ENCODE peak calls at places on chromosome 2, in eight cellular contexts. One of them, this sample, is unnamed.

GRCh38 chr2:127650041-127650784 is 4.3 kb downstream of the GPR17 start:
- DNase-seq in amniotic stem cell: no peak
- DNase-seq in left lung: peak
- DNase-seq in BE2C: no peak
- DNase-seq in anterior cingulate cortex: no peak
- DNase-seq in activated T-helper 2 cell treated with anti-CD3 and anti-CD28 coated beads, Interferon-gamma antibody, Interleukin-2, Interleukin-4, amounts not matched to agents 10 μg/mL and 5 μg/mL and 100 μg/mL, durations not matched to agents 14 hours and 24 hours and 36 hours: no peak
- DNase-seq in NAMALWA: no peak
- DNase-seq in NCI-H345: no peak
- DNase-seq in this sample: no peak

GRCh38 chr2:66192888-66193287 is 242.0 kb upstream of the MEIS1 start:
- DNase-seq in anterior cingulate cortex: no peak
- DNase-seq in amniotic stem cell: no peak
- DNase-seq in BE2C: no peak
- DNase-seq in activated T-helper 2 cell treated with anti-CD3 and anti-CD28 coated beads, Interferon-gamma antibody, Interleukin-2, Interleukin-4, amounts not matched to agents 10 μg/mL and 5 μg/mL and 100 μg/mL, durations not matched to agents 14 hours and 24 hours and 36 hours: no peak
- DNase-seq in NCI-H345: no peak
- DNase-seq in NAMALWA: no peak
- DNase-seq in left lung: no peak
- DNase-seq in this sample: no peak

GRCh38 chr2:59413751-59414570 is 1139.5 kb downstream of the BCL11A start:
- DNase-seq in activated T-helper 2 cell treated with anti-CD3 and anti-CD28 coated beads, Interferon-gamma antibody, Interleukin-2, Interleukin-4, amounts not matched to agents 10 μg/mL and 5 μg/mL and 100 μg/mL, durations not matched to agents 14 hours and 24 hours and 36 hours: no peak
- DNase-seq in amniotic stem cell: no peak
- DNase-seq in NAMALWA: no peak
- DNase-seq in NCI-H345: peak
- DNase-seq in left lung: no peak
- DNase-seq in BE2C: no peak
- DNase-seq in anterior cingulate cortex: no peak
- DNase-seq in this sample: peak

GRCh38 chr2:117644403-117644802 is 170.1 kb upstream of the DDX18 start:
- DNase-seq in activated T-helper 2 cell treated with anti-CD3 and anti-CD28 coated beads, Interferon-gamma antibody, Interleukin-2, Interleukin-4, amounts not matched to agents 10 μg/mL and 5 μg/mL and 100 μg/mL, durations not matched to agents 14 hours and 24 hours and 36 hours: no peak
- DNase-seq in left lung: no peak
- DNase-seq in amniotic stem cell: no peak
- DNase-seq in BE2C: no peak
- DNase-seq in NCI-H345: no peak
- DNase-seq in anterior cingulate cortex: no peak
- DNase-seq in NAMALWA: no peak
- DNase-seq in this sample: no peak

GRCh38 chr2:63438171-63438570 is 150.1 kb downstream of the WDPCP start:
- DNase-seq in anterior cingulate cortex: no peak
- DNase-seq in NAMALWA: no peak
- DNase-seq in activated T-helper 2 cell treated with anti-CD3 and anti-CD28 coated beads, Interferon-gamma antibody, Interleukin-2, Interleukin-4, amounts not matched to agents 10 μg/mL and 5 μg/mL and 100 μg/mL, durations not matched to agents 14 hours and 24 hours and 36 hours: no peak
- DNase-seq in NCI-H345: no peak
- DNase-seq in left lung: no peak
- DNase-seq in BE2C: no peak
- DNase-seq in amniotic stem cell: no peak
- DNase-seq in this sample: no peak

GRCh38 chr2:197088694-197089093 is 162.2 kb upstream of the PGAP1 start:
- DNase-seq in amniotic stem cell: no peak
- DNase-seq in NCI-H345: no peak
- DNase-seq in left lung: no peak
- DNase-seq in activated T-helper 2 cell treated with anti-CD3 and anti-CD28 coated beads, Interferon-gamma antibody, Interleukin-2, Interleukin-4, amounts not matched to agents 10 μg/mL and 5 μg/mL and 100 μg/mL, durations not matched to agents 14 hours and 24 hours and 36 hours: no peak
- DNase-seq in NAMALWA: no peak
- DNase-seq in BE2C: no peak
- DNase-seq in anterior cingulate cortex: no peak
- DNase-seq in this sample: no peak

GRCh38 chr2:217943379-217944321 is 59.1 kb downstream of the TNS1 start:
- DNase-seq in anterior cingulate cortex: peak
- DNase-seq in left lung: peak
- DNase-seq in NCI-H345: peak
- DNase-seq in BE2C: peak
- DNase-seq in amniotic stem cell: no peak
- DNase-seq in NAMALWA: peak
- DNase-seq in activated T-helper 2 cell treated with anti-CD3 and anti-CD28 coated beads, Interferon-gamma antibody, Interleukin-2, Interleukin-4, amounts not matched to agents 10 μg/mL and 5 μg/mL and 100 μg/mL, durations not matched to agents 14 hours and 24 hours and 36 hours: no peak
- DNase-seq in this sample: peak

GRCh38 chr2:109143214-109144187 is 14.5 kb downstream of the SH3RF3 start:
- DNase-seq in left lung: no peak
- DNase-seq in NCI-H345: no peak
- DNase-seq in anterior cingulate cortex: no peak
- DNase-seq in amniotic stem cell: no peak
- DNase-seq in NAMALWA: no peak
- DNase-seq in activated T-helper 2 cell treated with anti-CD3 and anti-CD28 coated beads, Interferon-gamma antibody, Interleukin-2, Interleukin-4, amounts not matched to agents 10 μg/mL and 5 μg/mL and 100 μg/mL, durations not matched to agents 14 hours and 24 hours and 36 hours: peak
- DNase-seq in BE2C: no peak
- DNase-seq in this sample: no peak

GRCh38 chr2:205865794-205866490 is 183.6 kb downstream of the NRP2 start:
- DNase-seq in anterior cingulate cortex: no peak
- DNase-seq in NCI-H345: peak
- DNase-seq in BE2C: peak
- DNase-seq in left lung: no peak
- DNase-seq in activated T-helper 2 cell treated with anti-CD3 and anti-CD28 coated beads, Interferon-gamma antibody, Interleukin-2, Interleukin-4, amounts not matched to agents 10 μg/mL and 5 μg/mL and 100 μg/mL, durations not matched to agents 14 hours and 24 hours and 36 hours: no peak
- DNase-seq in amniotic stem cell: no peak
- DNase-seq in NAMALWA: no peak
- DNase-seq in this sample: no peak

GRCh38 chr2:200864206-200864976 is at the start of gene CLK1:
- DNase-seq in anterior cingulate cortex: peak
- DNase-seq in activated T-helper 2 cell treated with anti-CD3 and anti-CD28 coated beads, Interferon-gamma antibody, Interleukin-2, Interleukin-4, amounts not matched to agents 10 μg/mL and 5 μg/mL and 100 μg/mL, durations not matched to agents 14 hours and 24 hours and 36 hours: peak
- DNase-seq in BE2C: peak
- DNase-seq in left lung: peak
- DNase-seq in NAMALWA: peak
- DNase-seq in amniotic stem cell: peak
- DNase-seq in NCI-H345: peak
- DNase-seq in this sample: peak

GRCh38 chr2:155690785-155691184 is 641.7 kb downstream of the NR4A2 start:
- DNase-seq in NCI-H345: no peak
- DNase-seq in activated T-helper 2 cell treated with anti-CD3 and anti-CD28 coated beads, Interferon-gamma antibody, Interleukin-2, Interleukin-4, amounts not matched to agents 10 μg/mL and 5 μg/mL and 100 μg/mL, durations not matched to agents 14 hours and 24 hours and 36 hours: no peak
- DNase-seq in left lung: no peak
- DNase-seq in NAMALWA: peak
- DNase-seq in BE2C: no peak
- DNase-seq in amniotic stem cell: no peak
- DNase-seq in anterior cingulate cortex: no peak
- DNase-seq in this sample: peak

GRCh38 chr2:37306024-37306423 is 18.6 kb downstream of the PRKD3 start:
- DNase-seq in BE2C: no peak
- DNase-seq in left lung: no peak
- DNase-seq in activated T-helper 2 cell treated with anti-CD3 and anti-CD28 coated beads, Interferon-gamma antibody, Interleukin-2, Interleukin-4, amounts not matched to agents 10 μg/mL and 5 μg/mL and 100 μg/mL, durations not matched to agents 14 hours and 24 hours and 36 hours: no peak
- DNase-seq in NCI-H345: peak
- DNase-seq in amniotic stem cell: no peak
- DNase-seq in anterior cingulate cortex: no peak
- DNase-seq in NAMALWA: no peak
- DNase-seq in this sample: no peak

GRCh38 chr2:69177785-69178636 is 165.0 kb downstream of the ANTXR1 start:
- DNase-seq in BE2C: peak
- DNase-seq in NAMALWA: peak
- DNase-seq in NCI-H345: no peak
- DNase-seq in amniotic stem cell: peak
- DNase-seq in left lung: peak
- DNase-seq in activated T-helper 2 cell treated with anti-CD3 and anti-CD28 coated beads, Interferon-gamma antibody, Interleukin-2, Interleukin-4, amounts not matched to agents 10 μg/mL and 5 μg/mL and 100 μg/mL, durations not matched to agents 14 hours and 24 hours and 36 hours: no peak
- DNase-seq in anterior cingulate cortex: peak
- DNase-seq in this sample: peak

GRCh38 chr2:80190166-80190565 is 114.4 kb downstream of the LRRTM1 start:
- DNase-seq in NCI-H345: no peak
- DNase-seq in anterior cingulate cortex: no peak
- DNase-seq in activated T-helper 2 cell treated with anti-CD3 and anti-CD28 coated beads, Interferon-gamma antibody, Interleukin-2, Interleukin-4, amounts not matched to agents 10 μg/mL and 5 μg/mL and 100 μg/mL, durations not matched to agents 14 hours and 24 hours and 36 hours: no peak
- DNase-seq in amniotic stem cell: no peak
- DNase-seq in left lung: no peak
- DNase-seq in BE2C: no peak
- DNase-seq in NAMALWA: no peak
- DNase-seq in this sample: no peak

GRCh38 chr2:203900298-203900697 is 32.7 kb downstream of the CTLA4 start:
- DNase-seq in NCI-H345: no peak
- DNase-seq in BE2C: no peak
- DNase-seq in NAMALWA: no peak
- DNase-seq in left lung: no peak
- DNase-seq in activated T-helper 2 cell treated with anti-CD3 and anti-CD28 coated beads, Interferon-gamma antibody, Interleukin-2, Interleukin-4, amounts not matched to agents 10 μg/mL and 5 μg/mL and 100 μg/mL, durations not matched to agents 14 hours and 24 hours and 36 hours: no peak
- DNase-seq in amniotic stem cell: no peak
- DNase-seq in anterior cingulate cortex: no peak
- DNase-seq in this sample: no peak

GRCh38 chr2:199911877-199912161 is 726 bp downstream of the C2orf69 start:
- DNase-seq in amniotic stem cell: no peak
- DNase-seq in left lung: no peak
- DNase-seq in anterior cingulate cortex: no peak
- DNase-seq in NCI-H345: no peak
- DNase-seq in activated T-helper 2 cell treated with anti-CD3 and anti-CD28 coated beads, Interferon-gamma antibody, Interleukin-2, Interleukin-4, amounts not matched to agents 10 μg/mL and 5 μg/mL and 100 μg/mL, durations not matched to agents 14 hours and 24 hours and 36 hours: no peak
- DNase-seq in NAMALWA: no peak
- DNase-seq in BE2C: no peak
- DNase-seq in this sample: no peak

GRCh38 chr2:134774074-134774742 is 55.4 kb upstream of the TMEM163 start:
- DNase-seq in NCI-H345: no peak
- DNase-seq in BE2C: no peak
- DNase-seq in activated T-helper 2 cell treated with anti-CD3 and anti-CD28 coated beads, Interferon-gamma antibody, Interleukin-2, Interleukin-4, amounts not matched to agents 10 μg/mL and 5 μg/mL and 100 μg/mL, durations not matched to agents 14 hours and 24 hours and 36 hours: no peak
- DNase-seq in anterior cingulate cortex: no peak
- DNase-seq in amniotic stem cell: no peak
- DNase-seq in NAMALWA: no peak
- DNase-seq in left lung: no peak
- DNase-seq in this sample: no peak

GRCh38 chr2:127675335-127676261 is at the start of gene LIMS2:
- DNase-seq in amniotic stem cell: peak
- DNase-seq in activated T-helper 2 cell treated with anti-CD3 and anti-CD28 coated beads, Interferon-gamma antibody, Interleukin-2, Interleukin-4, amounts not matched to agents 10 μg/mL and 5 μg/mL and 100 μg/mL, durations not matched to agents 14 hours and 24 hours and 36 hours: no peak
- DNase-seq in BE2C: no peak
- DNase-seq in left lung: peak
- DNase-seq in anterior cingulate cortex: no peak
- DNase-seq in NCI-H345: no peak
- DNase-seq in NAMALWA: no peak
- DNase-seq in this sample: no peak

GRCh38 chr2:176432439-176432838 is 163.2 kb downstream of the MTX2 start:
- DNase-seq in amniotic stem cell: no peak
- DNase-seq in activated T-helper 2 cell treated with anti-CD3 and anti-CD28 coated beads, Interferon-gamma antibody, Interleukin-2, Interleukin-4, amounts not matched to agents 10 μg/mL and 5 μg/mL and 100 μg/mL, durations not matched to agents 14 hours and 24 hours and 36 hours: no peak
- DNase-seq in BE2C: no peak
- DNase-seq in anterior cingulate cortex: no peak
- DNase-seq in left lung: no peak
- DNase-seq in NAMALWA: no peak
- DNase-seq in NCI-H345: no peak
- DNase-seq in this sample: no peak

GRCh38 chr2:186884585-186884984 is 35.6 kb upstream of the ZSWIM2 start:
- DNase-seq in activated T-helper 2 cell treated with anti-CD3 and anti-CD28 coated beads, Interferon-gamma antibody, Interleukin-2, Interleukin-4, amounts not matched to agents 10 μg/mL and 5 μg/mL and 100 μg/mL, durations not matched to agents 14 hours and 24 hours and 36 hours: no peak
- DNase-seq in amniotic stem cell: no peak
- DNase-seq in NAMALWA: no peak
- DNase-seq in NCI-H345: no peak
- DNase-seq in anterior cingulate cortex: no peak
- DNase-seq in left lung: no peak
- DNase-seq in BE2C: peak
- DNase-seq in this sample: no peak

GRCh38 chr2:173355866-173356508 is 1.3 kb downstream of the CDCA7 start:
- DNase-seq in BE2C: peak
- DNase-seq in anterior cingulate cortex: no peak
- DNase-seq in left lung: no peak
- DNase-seq in amniotic stem cell: no peak
- DNase-seq in activated T-helper 2 cell treated with anti-CD3 and anti-CD28 coated beads, Interferon-gamma antibody, Interleukin-2, Interleukin-4, amounts not matched to agents 10 μg/mL and 5 μg/mL and 100 μg/mL, durations not matched to agents 14 hours and 24 hours and 36 hours: no peak
- DNase-seq in NAMALWA: no peak
- DNase-seq in NCI-H345: no peak
- DNase-seq in this sample: no peak

GRCh38 chr2:240398711-240399267 is 36.7 kb upstream of the GPC1 start:
- DNase-seq in activated T-helper 2 cell treated with anti-CD3 and anti-CD28 coated beads, Interferon-gamma antibody, Interleukin-2, Interleukin-4, amounts not matched to agents 10 μg/mL and 5 μg/mL and 100 μg/mL, durations not matched to agents 14 hours and 24 hours and 36 hours: no peak
- DNase-seq in NAMALWA: no peak
- DNase-seq in amniotic stem cell: no peak
- DNase-seq in BE2C: no peak
- DNase-seq in NCI-H345: no peak
- DNase-seq in left lung: peak
- DNase-seq in anterior cingulate cortex: no peak
- DNase-seq in this sample: no peak

GRCh38 chr2:727071-727470 is 49.9 kb upstream of the TMEM18 start:
- DNase-seq in BE2C: no peak
- DNase-seq in left lung: no peak
- DNase-seq in amniotic stem cell: no peak
- DNase-seq in anterior cingulate cortex: no peak
- DNase-seq in activated T-helper 2 cell treated with anti-CD3 and anti-CD28 coated beads, Interferon-gamma antibody, Interleukin-2, Interleukin-4, amounts not matched to agents 10 μg/mL and 5 μg/mL and 100 μg/mL, durations not matched to agents 14 hours and 24 hours and 36 hours: no peak
- DNase-seq in NCI-H345: no peak
- DNase-seq in NAMALWA: peak
- DNase-seq in this sample: peak

GRCh38 chr2:241982711-241983570 is 113.4 kb downstream of the RTP5 start:
- DNase-seq in left lung: no peak
- DNase-seq in NAMALWA: no peak
- DNase-seq in activated T-helper 2 cell treated with anti-CD3 and anti-CD28 coated beads, Interferon-gamma antibody, Interleukin-2, Interleukin-4, amounts not matched to agents 10 μg/mL and 5 μg/mL and 100 μg/mL, durations not matched to agents 14 hours and 24 hours and 36 hours: no peak
- DNase-seq in NCI-H345: no peak
- DNase-seq in amniotic stem cell: no peak
- DNase-seq in anterior cingulate cortex: no peak
- DNase-seq in BE2C: no peak
- DNase-seq in this sample: no peak

GRCh38 chr2:170434900-170435640 is 257.1 kb downstream of the MYO3B start:
- DNase-seq in NAMALWA: no peak
- DNase-seq in amniotic stem cell: no peak
- DNase-seq in activated T-helper 2 cell treated with anti-CD3 and anti-CD28 coated beads, Interferon-gamma antibody, Interleukin-2, Interleukin-4, amounts not matched to agents 10 μg/mL and 5 μg/mL and 100 μg/mL, durations not matched to agents 14 hours and 24 hours and 36 hours: no peak
- DNase-seq in anterior cingulate cortex: no peak
- DNase-seq in BE2C: no peak
- DNase-seq in NCI-H345: no peak
- DNase-seq in left lung: no peak
- DNase-seq in this sample: peak

GRCh38 chr2:232365621-232366321 is 12.8 kb upstream of the ALPP start:
- DNase-seq in NAMALWA: peak
- DNase-seq in anterior cingulate cortex: no peak
- DNase-seq in amniotic stem cell: no peak
- DNase-seq in left lung: no peak
- DNase-seq in activated T-helper 2 cell treated with anti-CD3 and anti-CD28 coated beads, Interferon-gamma antibody, Interleukin-2, Interleukin-4, amounts not matched to agents 10 μg/mL and 5 μg/mL and 100 μg/mL, durations not matched to agents 14 hours and 24 hours and 36 hours: no peak
- DNase-seq in NCI-H345: peak
- DNase-seq in BE2C: peak
- DNase-seq in this sample: peak

This sample was measured in RPMI8226.